ENCODE peak calls at places on chromosomes 13 and 19, in ten cellular contexts. One of them, this sample, is unnamed.

GRCh38 chr13:113402471-113403254 is 38.7 kb upstream of the GRTP1 start:
- DNase-seq in K562: no peak
- DNase-seq in body of pancreas: no peak
- DNase-seq in esophagus squamous epithelium: no peak
- DNase-seq in testis: no peak
- DNase-seq in adrenal gland: no peak
- DNase-seq in heart left ventricle: peak
- DNase-seq in Peyer's patch: peak
- DNase-seq in HepG2: no peak
- DNase-seq in tibial nerve: peak
- DNase-seq in this sample: no peak

GRCh38 chr19:31715249-31715944 is 366.2 kb upstream of the TSHZ3 start:
- DNase-seq in HepG2: no peak
- DNase-seq in esophagus squamous epithelium: no peak
- DNase-seq in heart left ventricle: no peak
- DNase-seq in Peyer's patch: no peak
- DNase-seq in K562: no peak
- DNase-seq in testis: no peak
- DNase-seq in body of pancreas: no peak
- DNase-seq in tibial nerve: peak
- DNase-seq in adrenal gland: no peak
- DNase-seq in this sample: peak

GRCh38 chr19:17841810-17842662 is 5.7 kb downstream of the JAK3 start:
- DNase-seq in Peyer's patch: peak
- DNase-seq in esophagus squamous epithelium: no peak
- DNase-seq in adrenal gland: peak
- DNase-seq in K562: peak
- DNase-seq in tibial nerve: peak
- DNase-seq in body of pancreas: peak
- DNase-seq in HepG2: no peak
- DNase-seq in testis: peak
- DNase-seq in heart left ventricle: peak
- DNase-seq in this sample: peak

GRCh38 chr13:47120284-47120683 is 223.4 kb upstream of the HTR2A start:
- DNase-seq in K562: no peak
- DNase-seq in body of pancreas: no peak
- DNase-seq in adrenal gland: no peak
- DNase-seq in testis: no peak
- DNase-seq in HepG2: no peak
- DNase-seq in heart left ventricle: no peak
- DNase-seq in esophagus squamous epithelium: no peak
- DNase-seq in Peyer's patch: no peak
- DNase-seq in tibial nerve: no peak
- DNase-seq in this sample: no peak

GRCh38 chr13:29369060-29369743 is 226.3 kb downstream of the SLC7A1 start:
- DNase-seq in esophagus squamous epithelium: no peak
- DNase-seq in adrenal gland: no peak
- DNase-seq in body of pancreas: peak
- DNase-seq in K562: no peak
- DNase-seq in tibial nerve: no peak
- DNase-seq in heart left ventricle: no peak
- DNase-seq in Peyer's patch: no peak
- DNase-seq in HepG2: peak
- DNase-seq in testis: no peak
- DNase-seq in this sample: no peak

GRCh38 chr13:49527123-49527522 is 31.4 kb downstream of the PHF11 start:
- DNase-seq in esophagus squamous epithelium: no peak
- DNase-seq in testis: no peak
- DNase-seq in tibial nerve: no peak
- DNase-seq in body of pancreas: peak
- DNase-seq in HepG2: no peak
- DNase-seq in Peyer's patch: no peak
- DNase-seq in adrenal gland: peak
- DNase-seq in heart left ventricle: no peak
- DNase-seq in K562: no peak
- DNase-seq in this sample: no peak

GRCh38 chr13:113929628-113930615 is 44.0 kb downstream of the C13orf46 start:
- DNase-seq in testis: peak
- DNase-seq in tibial nerve: peak
- DNase-seq in body of pancreas: no peak
- DNase-seq in Peyer's patch: peak
- DNase-seq in adrenal gland: peak
- DNase-seq in HepG2: no peak
- DNase-seq in heart left ventricle: no peak
- DNase-seq in esophagus squamous epithelium: no peak
- DNase-seq in K562: no peak
- DNase-seq in this sample: no peak

GRCh38 chr19:7159105-7159933 is 89.8 kb downstream of the ZNF557 start:
- DNase-seq in HepG2: no peak
- DNase-seq in adrenal gland: peak
- DNase-seq in testis: peak
- DNase-seq in esophagus squamous epithelium: no peak
- DNase-seq in K562: no peak
- DNase-seq in tibial nerve: no peak
- DNase-seq in Peyer's patch: no peak
- DNase-seq in heart left ventricle: peak
- DNase-seq in body of pancreas: no peak
- DNase-seq in this sample: no peak

GRCh38 chr13:41502021-41502420 is 44.7 kb downstream of the RGCC start:
- DNase-seq in heart left ventricle: no peak
- DNase-seq in body of pancreas: no peak
- DNase-seq in Peyer's patch: no peak
- DNase-seq in adrenal gland: no peak
- DNase-seq in HepG2: no peak
- DNase-seq in testis: no peak
- DNase-seq in tibial nerve: no peak
- DNase-seq in esophagus squamous epithelium: no peak
- DNase-seq in K562: no peak
- DNase-seq in this sample: no peak

GRCh38 chr13:79810671-79811070 is 329.7 kb downstream of the NDFIP2 start:
- DNase-seq in testis: no peak
- DNase-seq in heart left ventricle: no peak
- DNase-seq in Peyer's patch: no peak
- DNase-seq in K562: no peak
- DNase-seq in body of pancreas: no peak
- DNase-seq in HepG2: no peak
- DNase-seq in esophagus squamous epithelium: no peak
- DNase-seq in adrenal gland: no peak
- DNase-seq in tibial nerve: no peak
- DNase-seq in this sample: no peak

GRCh38 chr13:75633285-75633684 is 2.8 kb upstream of the LMO7 start:
- DNase-seq in heart left ventricle: no peak
- DNase-seq in HepG2: peak
- DNase-seq in body of pancreas: no peak
- DNase-seq in esophagus squamous epithelium: no peak
- DNase-seq in Peyer's patch: no peak
- DNase-seq in tibial nerve: no peak
- DNase-seq in adrenal gland: no peak
- DNase-seq in testis: no peak
- DNase-seq in K562: no peak
- DNase-seq in this sample: no peak

GRCh38 chr13:111249637-111250360 is 70.6 kb upstream of the TEX29 start:
- DNase-seq in body of pancreas: no peak
- DNase-seq in esophagus squamous epithelium: no peak
- DNase-seq in HepG2: no peak
- DNase-seq in heart left ventricle: no peak
- DNase-seq in K562: no peak
- DNase-seq in tibial nerve: no peak
- DNase-seq in Peyer's patch: no peak
- DNase-seq in testis: no peak
- DNase-seq in adrenal gland: no peak
- DNase-seq in this sample: no peak

GRCh38 chr19:11534538-11534937 is 4.1 kb upstream of the CNN1 start:
- DNase-seq in testis: no peak
- DNase-seq in body of pancreas: no peak
- DNase-seq in tibial nerve: no peak
- DNase-seq in heart left ventricle: no peak
- DNase-seq in Peyer's patch: no peak
- DNase-seq in HepG2: no peak
- DNase-seq in K562: no peak
- DNase-seq in esophagus squamous epithelium: no peak
- DNase-seq in adrenal gland: no peak
- DNase-seq in this sample: no peak

GRCh38 chr19:47269596-47269995 is 5.1 kb upstream of the INAFM1 start:
- DNase-seq in testis: no peak
- DNase-seq in K562: no peak
- DNase-seq in tibial nerve: no peak
- DNase-seq in HepG2: no peak
- DNase-seq in body of pancreas: no peak
- DNase-seq in esophagus squamous epithelium: no peak
- DNase-seq in adrenal gland: no peak
- DNase-seq in Peyer's patch: no peak
- DNase-seq in heart left ventricle: no peak
- DNase-seq in this sample: no peak

GRCh38 chr19:47266401-47266885 is 8.2 kb upstream of the INAFM1 start:
- DNase-seq in esophagus squamous epithelium: no peak
- DNase-seq in adrenal gland: peak
- DNase-seq in body of pancreas: no peak
- DNase-seq in HepG2: no peak
- DNase-seq in K562: no peak
- DNase-seq in tibial nerve: no peak
- DNase-seq in Peyer's patch: no peak
- DNase-seq in heart left ventricle: no peak
- DNase-seq in testis: no peak
- DNase-seq in this sample: no peak

GRCh38 chr19:47268028-47268427 is 6.7 kb upstream of the INAFM1 start:
- DNase-seq in heart left ventricle: no peak
- DNase-seq in adrenal gland: no peak
- DNase-seq in esophagus squamous epithelium: no peak
- DNase-seq in tibial nerve: no peak
- DNase-seq in body of pancreas: no peak
- DNase-seq in Peyer's patch: no peak
- DNase-seq in HepG2: no peak
- DNase-seq in K562: no peak
- DNase-seq in testis: no peak
- DNase-seq in this sample: no peak

GRCh38 chr19:47264629-47265028 is 8.3 kb downstream of the CCDC9 start:
- DNase-seq in adrenal gland: no peak
- DNase-seq in heart left ventricle: no peak
- DNase-seq in HepG2: no peak
- DNase-seq in K562: no peak
- DNase-seq in tibial nerve: no peak
- DNase-seq in testis: no peak
- DNase-seq in Peyer's patch: no peak
- DNase-seq in body of pancreas: no peak
- DNase-seq in esophagus squamous epithelium: no peak
- DNase-seq in this sample: no peak

GRCh38 chr19:47267350-47267759 is 7.3 kb upstream of the INAFM1 start:
- DNase-seq in Peyer's patch: no peak
- DNase-seq in esophagus squamous epithelium: no peak
- DNase-seq in heart left ventricle: no peak
- DNase-seq in body of pancreas: peak
- DNase-seq in HepG2: no peak
- DNase-seq in K562: no peak
- DNase-seq in testis: no peak
- DNase-seq in adrenal gland: no peak
- DNase-seq in tibial nerve: no peak
- DNase-seq in this sample: no peak
- TF ChIP-seq POLR2A in Peyer's patch: no peak
- TF ChIP-seq POLR2A in esophagus squamous epithelium: no peak
- TF ChIP-seq POLR2A in heart left ventricle: no peak
- TF ChIP-seq POLR2A in body of pancreas: peak
- TF ChIP-seq POLR2A in HepG2: no peak
- TF ChIP-seq POLR2A in K562: no peak
- TF ChIP-seq POLR2A in testis: no peak
- TF ChIP-seq POLR2A in adrenal gland: no peak
- TF ChIP-seq POLR2A in tibial nerve: no peak
- TF ChIP-seq POLR2A in this sample: no peak

GRCh38 chr19:3455393-3455955 is 24.9 kb downstream of the SMIM24 start:
- DNase-seq in body of pancreas: no peak
- DNase-seq in HepG2: no peak
- DNase-seq in esophagus squamous epithelium: no peak
- DNase-seq in heart left ventricle: no peak
- DNase-seq in tibial nerve: no peak
- DNase-seq in Peyer's patch: no peak
- DNase-seq in adrenal gland: no peak
- DNase-seq in K562: peak
- DNase-seq in testis: no peak
- DNase-seq in this sample: no peak

GRCh38 chr19:3453840-3454239 is 26.5 kb downstream of the SMIM24 start:
- DNase-seq in testis: no peak
- DNase-seq in HepG2: no peak
- DNase-seq in adrenal gland: no peak
- DNase-seq in heart left ventricle: no peak
- DNase-seq in body of pancreas: no peak
- DNase-seq in K562: no peak
- DNase-seq in esophagus squamous epithelium: no peak
- DNase-seq in tibial nerve: no peak
- DNase-seq in Peyer's patch: no peak
- DNase-seq in this sample: no peak

GRCh38 chr19:3456925-3457530 is 23.3 kb downstream of the SMIM24 start:
- DNase-seq in tibial nerve: no peak
- DNase-seq in heart left ventricle: no peak
- DNase-seq in HepG2: no peak
- DNase-seq in body of pancreas: no peak
- DNase-seq in esophagus squamous epithelium: no peak
- DNase-seq in K562: no peak
- DNase-seq in adrenal gland: no peak
- DNase-seq in Peyer's patch: no peak
- DNase-seq in testis: no peak
- DNase-seq in this sample: no peak

GRCh38 chr19:3455960-3456601 is 24.2 kb downstream of the SMIM24 start:
- DNase-seq in K562: peak
- DNase-seq in body of pancreas: no peak
- DNase-seq in testis: no peak
- DNase-seq in HepG2: no peak
- DNase-seq in Peyer's patch: no peak
- DNase-seq in tibial nerve: no peak
- DNase-seq in heart left ventricle: no peak
- DNase-seq in adrenal gland: no peak
- DNase-seq in esophagus squamous epithelium: no peak
- DNase-seq in this sample: no peak

GRCh38 chr19:3454656-3455392 is 25.5 kb downstream of the SMIM24 start:
- DNase-seq in body of pancreas: no peak
- DNase-seq in adrenal gland: no peak
- DNase-seq in testis: no peak
- DNase-seq in K562: no peak
- DNase-seq in HepG2: no peak
- DNase-seq in Peyer's patch: no peak
- DNase-seq in tibial nerve: no peak
- DNase-seq in heart left ventricle: no peak
- DNase-seq in esophagus squamous epithelium: no peak
- DNase-seq in this sample: no peak
- H3K27ac ChIP-seq in body of pancreas: no peak
- H3K27ac ChIP-seq in adrenal gland: peak
- H3K27ac ChIP-seq in testis: no peak
- H3K27ac ChIP-seq in K562: no peak
- H3K27ac ChIP-seq in HepG2: no peak
- H3K27ac ChIP-seq in Peyer's patch: no peak
- H3K27ac ChIP-seq in tibial nerve: peak
- H3K27ac ChIP-seq in heart left ventricle: no peak
- H3K27ac ChIP-seq in esophagus squamous epithelium: no peak
- H3K27ac ChIP-seq in this sample: no peak

GRCh38 chr13:66951426-66951825 is 278.7 kb downstream of the PCDH9 start:
- DNase-seq in heart left ventricle: no peak
- DNase-seq in body of pancreas: no peak
- DNase-seq in testis: no peak
- DNase-seq in HepG2: no peak
- DNase-seq in esophagus squamous epithelium: no peak
- DNase-seq in adrenal gland: no peak
- DNase-seq in tibial nerve: no peak
- DNase-seq in Peyer's patch: no peak
- DNase-seq in K562: no peak
- DNase-seq in this sample: no peak
- TF ChIP-seq POLR2A in heart left ventricle: no peak
- TF ChIP-seq POLR2A in body of pancreas: no peak
- TF ChIP-seq POLR2A in testis: no peak
- TF ChIP-seq POLR2A in HepG2: no peak
- TF ChIP-seq POLR2A in esophagus squamous epithelium: no peak
- TF ChIP-seq POLR2A in adrenal gland: no peak
- TF ChIP-seq POLR2A in tibial nerve: no peak
- TF ChIP-seq POLR2A in Peyer's patch: no peak
- TF ChIP-seq POLR2A in K562: no peak
- TF ChIP-seq POLR2A in this sample: no peak

GRCh38 chr13:76635232-76636021 is 250.8 kb downstream of the KCTD12 start:
- DNase-seq in testis: no peak
- DNase-seq in HepG2: no peak
- DNase-seq in adrenal gland: no peak
- DNase-seq in Peyer's patch: no peak
- DNase-seq in K562: no peak
- DNase-seq in tibial nerve: no peak
- DNase-seq in heart left ventricle: no peak
- DNase-seq in esophagus squamous epithelium: no peak
- DNase-seq in body of pancreas: no peak
- DNase-seq in this sample: no peak
- H3K27ac ChIP-seq in testis: peak
- H3K27ac ChIP-seq in HepG2: no peak
- H3K27ac ChIP-seq in adrenal gland: no peak
- H3K27ac ChIP-seq in Peyer's patch: no peak
- H3K27ac ChIP-seq in K562: no peak
- H3K27ac ChIP-seq in tibial nerve: peak
- H3K27ac ChIP-seq in heart left ventricle: no peak
- H3K27ac ChIP-seq in esophagus squamous epithelium: no peak
- H3K27ac ChIP-seq in body of pancreas: no peak
- H3K27ac ChIP-seq in this sample: no peak